ENCODE peak calls at places on chromosomes 5 and 9, in five cellular contexts. K is kidney epithelial cell, S is fibroblast of lung, I is NT2/D1, T is mucosa of descending colon. N is an unnamed sample.

GRCh38 chr5:103207653-103208052 is 50.9 kb upstream of the MACIR start:
- DNase-seq in K (no peak), S (peak; percentile 32), I (no peak), T (no peak), N (no peak)

GRCh38 chr5:73388371-73388684 is 60.2 kb downstream of the FOXD1 start:
- DNase-seq in K (no peak), S (peak; percentile 83), I (no peak), T (no peak), N (no peak)

GRCh38 chr5:95549030-95549429 is 5.7 kb downstream of the SKIC3 start:
- DNase-seq in K (no peak), S (no peak), I (no peak), T (no peak), N (no peak)

GRCh38 chr9:35749515-35750255 is 598 bp downstream of the RGP1 start:
- DNase-seq in K (no peak), S (no peak), I (no peak), T (peak; percentile 81), N (no peak)

GRCh38 chr5:149406203-149406978 is 27.3 kb upstream of the IL17B start:
- DNase-seq in K (no peak), S (peak; percentile 88), I (no peak), T (peak; percentile 48), N (peak; percentile 52)

GRCh38 chr5:39755986-39756385 is 331.2 kb upstream of the DAB2 start:
- DNase-seq in K (peak; percentile 69), S (peak; percentile 96), I (no peak), T (peak; percentile 9), N (peak; percentile 95)

GRCh38 chr9:113160571-113160970 is 9.8 kb downstream of the SLC31A2 start:
- DNase-seq in K (no peak), S (no peak), I (peak; percentile 74), T (no peak), N (no peak)

GRCh38 chr9:78196258-78196657 is 39.6 kb upstream of the CEP78 start:
- DNase-seq in K (no peak), S (no peak), I (no peak), T (no peak), N (no peak)

GRCh38 chr5:31864015-31864414 is 225.1 kb downstream of the PDZD2 start:
- DNase-seq in K (no peak), S (no peak), I (no peak), T (no peak), N (no peak)

GRCh38 chr9:120876842-120877240 is at the start of gene PHF19:
- DNase-seq in K (no peak), S (peak; percentile 37), I (no peak), T (no peak), N (no peak)

GRCh38 chr9:87160148-87161107 is 213.1 kb upstream of the GAS1 start:
- DNase-seq in K (no peak), S (no peak), I (no peak), T (no peak), N (no peak)

GRCh38 chr9:135611142-135611874 is 28.0 kb downstream of the GLT6D1 start:
- DNase-seq in K (no peak), S (no peak), I (no peak), T (no peak), N (no peak)

GRCh38 chr5:175749591-175749990 is 91.7 kb downstream of the HRH2 start:
- DNase-seq in K (no peak), S (no peak), I (no peak), T (no peak), N (no peak)

GRCh38 chr9:118614011-118614410 is 755.2 kb downstream of the BRINP1 start:
- DNase-seq in K (no peak), S (no peak), I (no peak), T (no peak), N (no peak)

GRCh38 chr9:137406085-137406773 is 16.7 kb downstream of the EXD3 start:
- DNase-seq in K (no peak), S (no peak), I (no peak), T (no peak), N (no peak)
- H3K4me3 ChIP-seq in K (peak overlapping the region; percentile 16), S (no peak overlapping the region), I (no peak overlapping the region), T (no peak overlapping the region), N (no peak overlapping the region)

DNA sequence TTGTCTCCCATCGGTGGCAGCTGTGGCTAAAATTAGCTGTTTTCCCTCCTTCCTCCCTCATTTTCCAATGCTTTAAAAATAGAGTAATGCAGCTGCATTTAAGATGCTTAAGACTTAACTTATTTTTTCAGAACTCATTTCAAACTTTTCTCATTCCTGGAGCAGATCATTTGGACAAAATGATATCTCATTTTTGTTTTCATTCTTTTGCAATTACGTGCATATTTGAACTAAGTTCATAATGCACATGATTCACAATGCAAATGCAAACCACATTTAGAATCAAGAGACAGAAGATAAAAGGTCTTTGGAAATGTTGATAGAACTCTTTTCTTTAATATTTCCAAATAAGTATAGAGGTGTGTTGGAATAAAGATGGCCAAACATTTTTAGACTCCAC is 14.7 kb downstream of the HSPB3 start:
- DNase-seq in K (no peak), S (peak; percentile 50), I (no peak), T (no peak), N (no peak)
- H3K4me3 ChIP-seq in K (no peak overlapping the region), S (peak overlapping the region; percentile 14), I (no peak overlapping the region), T (no peak overlapping the region), N (no peak overlapping the region)

GRCh38 chr5:178325311-178326053 is 92.9 kb upstream of the PHYKPL start:
- DNase-seq in K (no peak), S (no peak), I (no peak), T (no peak), N (no peak)

GRCh38 chr5:178323961-178324360 is 91.4 kb upstream of the PHYKPL start:
- DNase-seq in K (no peak), S (no peak), I (no peak), T (no peak), N (no peak)

GRCh38 chr5:178326054-178326715 is 93.6 kb upstream of the PHYKPL start:
- DNase-seq in K (no peak), S (no peak), I (no peak), T (peak; percentile 23), N (no peak)

GRCh38 chr5:178323541-178323865 is 90.9 kb upstream of the PHYKPL start:
- DNase-seq in K (no peak), S (no peak), I (no peak), T (no peak), N (no peak)

DNA sequence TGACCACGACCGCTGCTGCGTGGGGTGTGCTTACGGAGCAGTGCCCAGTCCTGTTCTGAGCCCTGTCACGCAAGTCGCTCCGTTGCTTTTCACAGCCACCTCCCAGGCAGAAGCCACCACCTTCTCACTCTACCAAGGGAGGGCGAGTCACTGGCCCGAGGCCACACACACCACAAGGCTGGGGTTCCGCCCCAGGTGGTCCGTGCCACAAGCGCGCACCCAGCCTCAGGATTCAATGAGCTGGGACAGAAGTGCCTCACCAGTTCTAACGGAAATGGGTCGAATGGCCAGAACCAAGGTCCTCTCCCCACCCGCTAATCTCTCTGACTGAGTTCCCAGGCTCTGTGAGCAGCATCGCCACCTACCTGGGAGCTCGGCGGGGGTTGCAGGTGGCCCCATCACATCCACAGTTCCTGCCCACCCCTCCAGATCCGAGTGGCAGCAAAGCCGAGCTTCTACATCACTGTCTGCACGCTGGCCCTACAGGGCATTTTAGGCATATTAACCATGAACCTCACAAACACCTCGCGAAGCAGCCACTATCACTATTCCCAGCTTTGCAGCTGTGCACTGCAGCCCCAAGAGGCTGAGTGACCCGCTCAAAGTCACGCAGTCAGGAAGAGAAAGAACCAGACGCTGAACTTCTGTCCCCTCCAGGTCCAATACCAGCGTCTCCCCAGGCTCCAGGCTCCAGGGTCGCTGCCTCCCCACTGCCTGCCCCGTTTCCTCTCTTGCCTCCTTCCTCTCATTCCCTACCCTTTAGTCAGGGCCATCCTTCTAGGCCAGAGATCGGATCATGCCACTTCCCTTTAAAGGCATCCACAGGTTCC is 92.1 kb upstream of the PHYKPL start:
- DNase-seq in K (no peak), S (no peak), I (no peak), T (no peak), N (no peak)
- H3K4me3 ChIP-seq in K (no peak overlapping the region), S (no peak overlapping the region), I (no peak overlapping the region), T (no peak overlapping the region), N (no peak overlapping the region)

GRCh38 chr9:101736723-101737122 is 1.7 kb downstream of the GRIN3A start:
- DNase-seq in K (no peak), S (no peak), I (peak; percentile 51), T (peak; percentile 53), N (no peak)
- H3K4me3 ChIP-seq in K (no peak overlapping the region), S (no peak overlapping the region), I (no peak overlapping the region), T (no peak overlapping the region), N (no peak overlapping the region)

DNA sequence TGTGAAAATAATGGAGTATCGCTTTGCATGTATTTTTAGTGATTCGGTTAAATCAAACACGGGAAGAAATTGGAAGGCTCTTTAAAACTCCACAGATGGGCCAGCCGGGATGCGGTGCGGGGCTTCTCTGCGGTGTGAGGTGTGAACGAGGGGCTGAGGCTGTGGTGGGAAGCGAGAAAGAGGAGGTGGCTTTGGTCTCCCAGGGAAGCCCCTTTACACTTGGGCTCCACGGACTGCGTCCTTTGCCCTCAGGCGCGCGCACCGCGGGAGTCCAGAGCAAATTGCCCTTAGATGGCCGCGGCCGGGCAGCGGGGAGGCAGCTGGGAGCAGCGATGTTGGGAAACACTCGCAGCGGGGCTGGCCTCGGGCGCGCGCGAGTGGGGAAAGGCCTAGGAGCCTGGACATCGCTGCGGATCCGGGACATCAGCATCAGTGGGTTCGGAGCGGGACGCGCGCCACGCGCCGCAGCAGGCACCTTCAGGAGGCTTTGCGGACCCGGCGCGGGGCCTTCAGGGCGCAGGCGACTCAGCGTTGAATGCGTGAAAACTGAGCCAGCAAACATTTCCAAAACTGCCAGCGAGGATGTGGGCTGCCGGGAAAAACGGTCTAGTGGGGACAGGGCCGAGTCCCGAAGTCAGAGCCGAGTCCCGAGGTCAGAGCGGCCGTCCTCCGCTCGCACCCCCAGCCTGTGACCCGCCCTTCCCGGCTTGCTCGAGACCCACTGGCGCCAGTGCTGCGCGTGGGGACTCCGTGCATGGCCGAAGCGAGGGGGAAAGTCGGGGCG is 6.5 kb downstream of the IRX1 start:
- DNase-seq in K (no peak), S (peak; percentile 41), I (no peak), T (no peak), N (no peak)
- H3K4me3 ChIP-seq in K (no peak overlapping the region), S (no peak overlapping the region), I (peak overlapping the region; percentile 40), T (no peak overlapping the region), N (peak overlapping the region; percentile 70)